ENCODE peak calls at places on chromosomes 13 and 19, in seven cellular contexts. One of them, this sample, is unnamed.

GRCh38 chr19:55484571-55485438 is at the start of gene NAT14:
- DNase-seq in RWPE1: peak; percentile 72
- DNase-seq in AG10803: peak; percentile 43
- DNase-seq in nephron progenitor cell: peak; percentile 94
- DNase-seq in fibroblast of mammary gland: no peak
- DNase-seq in suprapubic skin: no peak
- DNase-seq in uterus: peak; percentile 76
- DNase-seq in this sample: peak; percentile 76

GRCh38 chr19:3842948-3843347 is 25.9 kb downstream of the ZFR2 start:
- DNase-seq in RWPE1: no peak
- DNase-seq in AG10803: no peak
- DNase-seq in nephron progenitor cell: no peak
- DNase-seq in fibroblast of mammary gland: no peak
- DNase-seq in suprapubic skin: no peak
- DNase-seq in uterus: no peak
- DNase-seq in this sample: no peak

GRCh38 chr13:26254583-26255102 is 714 bp downstream of the CDK8 start:
- DNase-seq in RWPE1: peak; percentile 36
- DNase-seq in AG10803: peak; percentile 40
- DNase-seq in nephron progenitor cell: peak; percentile 58
- DNase-seq in fibroblast of mammary gland: peak; percentile 23
- DNase-seq in suprapubic skin: peak; percentile 87
- DNase-seq in uterus: peak; percentile 43
- DNase-seq in this sample: peak; percentile 35

GRCh38 chr19:18249834-18250233 is 23.6 kb upstream of the PDE4C start:
- DNase-seq in RWPE1: no peak
- DNase-seq in AG10803: no peak
- DNase-seq in nephron progenitor cell: no peak
- DNase-seq in fibroblast of mammary gland: no peak
- DNase-seq in suprapubic skin: no peak
- DNase-seq in uterus: no peak
- DNase-seq in this sample: no peak

GRCh38 chr13:79779061-79779460 is 298.1 kb downstream of the NDFIP2 start:
- DNase-seq in RWPE1: no peak
- DNase-seq in AG10803: no peak
- DNase-seq in nephron progenitor cell: no peak
- DNase-seq in fibroblast of mammary gland: no peak
- DNase-seq in suprapubic skin: no peak
- DNase-seq in uterus: no peak
- DNase-seq in this sample: no peak

GRCh38 chr19:484494-484893 is 11.8 kb upstream of the MADCAM1 start:
- DNase-seq in RWPE1: no peak
- DNase-seq in AG10803: no peak
- DNase-seq in nephron progenitor cell: no peak
- DNase-seq in fibroblast of mammary gland: no peak
- DNase-seq in suprapubic skin: no peak
- DNase-seq in uterus: no peak
- DNase-seq in this sample: no peak

GRCh38 chr13:103291226-103291625 is 225.0 kb upstream of the SLC10A2 start:
- DNase-seq in RWPE1: no peak
- DNase-seq in AG10803: no peak
- DNase-seq in nephron progenitor cell: no peak
- DNase-seq in fibroblast of mammary gland: no peak
- DNase-seq in suprapubic skin: no peak
- DNase-seq in uterus: no peak
- DNase-seq in this sample: no peak

GRCh38 chr13:28636677-28637317 is 22.1 kb upstream of the POMP start:
- DNase-seq in RWPE1: peak; percentile 45
- DNase-seq in AG10803: peak; percentile 74
- DNase-seq in nephron progenitor cell: peak; percentile 49
- DNase-seq in fibroblast of mammary gland: peak; percentile 80
- DNase-seq in suprapubic skin: no peak
- DNase-seq in uterus: no peak
- DNase-seq in this sample: peak; percentile 31

GRCh38 chr19:3178377-3178972 is at the start of gene S1PR4:
- DNase-seq in RWPE1: no peak
- DNase-seq in AG10803: no peak
- DNase-seq in nephron progenitor cell: no peak
- DNase-seq in fibroblast of mammary gland: no peak
- DNase-seq in suprapubic skin: peak; percentile 78
- DNase-seq in uterus: no peak
- DNase-seq in this sample: no peak

GRCh38 chr13:74026753-74027152 is 107.5 kb downstream of the KLF12 start:
- DNase-seq in RWPE1: peak; percentile 9
- DNase-seq in AG10803: no peak
- DNase-seq in nephron progenitor cell: peak; percentile 5
- DNase-seq in fibroblast of mammary gland: no peak
- DNase-seq in suprapubic skin: no peak
- DNase-seq in uterus: no peak
- DNase-seq in this sample: no peak

GRCh38 chr19:38666662-38667448 is 19.4 kb downstream of the ACTN4 start:
- DNase-seq in RWPE1: no peak
- DNase-seq in AG10803: peak; percentile 87
- DNase-seq in nephron progenitor cell: no peak
- DNase-seq in fibroblast of mammary gland: peak; percentile 84
- DNase-seq in suprapubic skin: no peak
- DNase-seq in uterus: no peak
- DNase-seq in this sample: no peak

GRCh38 chr19:14775855-14776254 is 2.5 kb downstream of the ADGRE2 start:
- DNase-seq in RWPE1: no peak
- DNase-seq in AG10803: no peak
- DNase-seq in nephron progenitor cell: no peak
- DNase-seq in fibroblast of mammary gland: no peak
- DNase-seq in suprapubic skin: peak; percentile 78
- DNase-seq in uterus: no peak
- DNase-seq in this sample: no peak

GRCh38 chr19:2974342-2974932 is 2.9 kb upstream of the TLE6 start:
- DNase-seq in RWPE1: no peak
- DNase-seq in AG10803: no peak
- DNase-seq in nephron progenitor cell: no peak
- DNase-seq in fibroblast of mammary gland: peak; percentile 36
- DNase-seq in suprapubic skin: no peak
- DNase-seq in uterus: peak; percentile 71
- DNase-seq in this sample: no peak

GRCh38 chr19:39845621-39846175 is 481 bp downstream of the FBL start:
- DNase-seq in RWPE1: peak; percentile 54
- DNase-seq in AG10803: peak; percentile 15
- DNase-seq in nephron progenitor cell: peak; percentile 31
- DNase-seq in fibroblast of mammary gland: no peak
- DNase-seq in suprapubic skin: no peak
- DNase-seq in uterus: no peak
- DNase-seq in this sample: no peak

GRCh38 chr19:41967056-41967783 is 8.1 kb upstream of the RABAC1 start:
- DNase-seq in RWPE1: no peak
- DNase-seq in AG10803: no peak
- DNase-seq in nephron progenitor cell: no peak
- DNase-seq in fibroblast of mammary gland: no peak
- DNase-seq in suprapubic skin: no peak
- DNase-seq in uterus: no peak
- DNase-seq in this sample: no peak

GRCh38 chr13:106762711-106763110 is 194.8 kb upstream of the ARGLU1 start:
- DNase-seq in RWPE1: peak; percentile 3
- DNase-seq in AG10803: no peak
- DNase-seq in nephron progenitor cell: no peak
- DNase-seq in fibroblast of mammary gland: no peak
- DNase-seq in suprapubic skin: no peak
- DNase-seq in uterus: no peak
- DNase-seq in this sample: no peak

GRCh38 chr19:1575323-1576241 is 7.5 kb upstream of the MEX3D start:
- DNase-seq in RWPE1: no peak
- DNase-seq in AG10803: no peak
- DNase-seq in nephron progenitor cell: no peak
- DNase-seq in fibroblast of mammary gland: no peak
- DNase-seq in suprapubic skin: no peak
- DNase-seq in uterus: no peak
- DNase-seq in this sample: no peak

GRCh38 chr13:89238496-89238895 is 1567.3 kb downstream of the SLITRK5 start:
- DNase-seq in RWPE1: no peak
- DNase-seq in AG10803: no peak
- DNase-seq in nephron progenitor cell: no peak
- DNase-seq in fibroblast of mammary gland: no peak
- DNase-seq in suprapubic skin: no peak
- DNase-seq in uterus: no peak
- DNase-seq in this sample: no peak

GRCh38 chr13:27442797-27443196 is 7.6 kb downstream of the MTIF3 start:
- DNase-seq in RWPE1: no peak
- DNase-seq in AG10803: no peak
- DNase-seq in nephron progenitor cell: no peak
- DNase-seq in fibroblast of mammary gland: no peak
- DNase-seq in suprapubic skin: no peak
- DNase-seq in uterus: no peak
- DNase-seq in this sample: no peak
- TF ChIP-seq CTCF in RWPE1: no peak
- TF ChIP-seq CTCF in AG10803: no peak
- TF ChIP-seq CTCF in nephron progenitor cell: no peak
- TF ChIP-seq CTCF in fibroblast of mammary gland: no peak
- TF ChIP-seq CTCF in suprapubic skin: no peak
- TF ChIP-seq CTCF in uterus: no peak
- TF ChIP-seq CTCF in this sample: no peak

DNA sequence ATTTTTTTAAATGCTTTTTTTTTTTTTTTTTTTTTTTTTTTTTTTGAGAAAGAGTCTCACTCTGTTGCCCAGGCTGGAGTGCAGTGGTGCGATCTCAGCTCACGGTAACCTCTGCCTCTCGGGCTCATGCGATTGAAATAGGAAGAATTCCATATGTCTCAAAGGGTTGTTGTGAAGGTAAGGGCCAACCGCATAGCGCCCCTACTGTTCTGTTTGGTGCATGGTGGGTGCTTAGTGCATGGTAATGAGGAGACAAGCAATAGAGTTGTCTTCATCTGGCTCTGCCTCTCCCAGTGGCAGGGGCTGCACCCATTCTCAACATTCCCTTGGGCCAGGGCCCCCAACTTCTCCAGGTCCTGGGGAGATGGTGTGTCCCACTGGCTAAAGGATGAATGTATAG is 68.7 kb downstream of the RASL11A start:
- DNase-seq in RWPE1: peak; percentile 41
- DNase-seq in AG10803: peak; percentile 35
- DNase-seq in nephron progenitor cell: peak; percentile 30
- DNase-seq in fibroblast of mammary gland: peak; percentile 54
- DNase-seq in suprapubic skin: no peak
- DNase-seq in uterus: no peak
- DNase-seq in this sample: no peak
- TF ChIP-seq CTCF in RWPE1: peak; percentile 33
- TF ChIP-seq CTCF in AG10803: peak; percentile 66
- TF ChIP-seq CTCF in nephron progenitor cell: peak; percentile 18
- TF ChIP-seq CTCF in fibroblast of mammary gland: peak; percentile 73
- TF ChIP-seq CTCF in suprapubic skin: no peak
- TF ChIP-seq CTCF in uterus: no peak
- TF ChIP-seq CTCF in this sample: peak; percentile 56

GRCh38 chr13:31543190-31543589 is 196.1 kb upstream of the RXFP2 start:
- DNase-seq in RWPE1: no peak
- DNase-seq in AG10803: no peak
- DNase-seq in nephron progenitor cell: no peak
- DNase-seq in fibroblast of mammary gland: no peak
- DNase-seq in suprapubic skin: no peak
- DNase-seq in uterus: no peak
- DNase-seq in this sample: no peak

GRCh38 chr13:31540316-31540715 is 199.0 kb upstream of the RXFP2 start:
- DNase-seq in RWPE1: no peak
- DNase-seq in AG10803: no peak
- DNase-seq in nephron progenitor cell: no peak
- DNase-seq in fibroblast of mammary gland: peak; percentile 10
- DNase-seq in suprapubic skin: no peak
- DNase-seq in uterus: no peak
- DNase-seq in this sample: no peak

DNA sequence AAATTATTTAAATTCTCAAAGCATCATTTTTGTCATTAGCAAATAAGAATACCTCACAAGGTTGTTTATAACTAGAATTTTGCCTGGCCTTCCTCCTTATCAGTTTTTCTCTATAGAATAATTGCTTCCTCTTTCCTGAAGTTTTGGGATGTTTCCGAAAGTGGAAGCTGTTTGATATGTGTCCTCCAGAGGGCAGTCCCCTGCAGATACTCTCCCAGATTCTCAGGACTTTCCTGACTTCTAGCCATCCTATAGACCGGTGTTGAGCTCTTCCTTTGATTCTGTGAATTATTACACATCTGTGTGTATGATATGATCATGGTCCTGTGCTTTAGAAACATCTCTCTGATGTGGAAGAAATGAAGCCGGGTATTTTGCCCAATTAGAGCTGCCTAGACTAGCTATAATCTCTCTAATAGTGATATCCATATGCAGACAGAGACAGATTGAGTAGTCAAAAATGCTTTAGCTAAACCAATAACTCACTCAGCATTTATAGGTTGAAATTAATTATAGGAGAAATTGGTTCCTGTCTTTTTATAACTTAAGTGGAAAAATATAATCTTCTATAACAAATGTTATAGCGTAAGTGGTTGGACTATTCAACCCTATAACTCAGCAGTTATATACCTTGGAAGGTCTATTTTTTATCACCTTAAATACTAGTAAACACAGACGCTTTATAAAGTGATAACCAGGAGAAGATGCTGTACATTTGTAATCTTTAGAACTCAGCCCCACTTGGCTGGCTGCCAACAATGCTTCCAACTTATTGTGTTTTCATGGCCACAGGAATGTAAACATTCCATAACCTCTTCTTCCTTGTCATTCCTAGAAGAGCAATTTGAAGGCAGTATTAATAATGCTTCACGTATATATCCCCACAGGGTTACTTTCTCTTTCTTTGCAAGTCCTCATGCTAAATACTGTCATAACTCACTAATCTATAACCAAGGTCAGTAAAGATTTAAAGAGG is 201.0 kb upstream of the RXFP2 start:
- DNase-seq in RWPE1: peak; percentile 28
- DNase-seq in AG10803: peak; percentile 52
- DNase-seq in nephron progenitor cell: no peak
- DNase-seq in fibroblast of mammary gland: peak; percentile 68
- DNase-seq in suprapubic skin: no peak
- DNase-seq in uterus: no peak
- DNase-seq in this sample: no peak
- TF ChIP-seq CTCF in RWPE1: peak; percentile 41
- TF ChIP-seq CTCF in AG10803: peak; percentile 91
- TF ChIP-seq CTCF in nephron progenitor cell: peak; percentile 52
- TF ChIP-seq CTCF in fibroblast of mammary gland: peak; percentile 87
- TF ChIP-seq CTCF in suprapubic skin: no peak
- TF ChIP-seq CTCF in uterus: no peak
- TF ChIP-seq CTCF in this sample: peak; percentile 75

GRCh38 chr13:77719128-77719527 is 21.6 kb downstream of the SLAIN1 start:
- DNase-seq in RWPE1: no peak
- DNase-seq in AG10803: no peak
- DNase-seq in nephron progenitor cell: no peak
- DNase-seq in fibroblast of mammary gland: no peak
- DNase-seq in suprapubic skin: no peak
- DNase-seq in uterus: no peak
- DNase-seq in this sample: no peak

GRCh38 chr13:77717508-77717907 is 20.0 kb downstream of the SLAIN1 start:
- DNase-seq in RWPE1: no peak
- DNase-seq in AG10803: no peak
- DNase-seq in nephron progenitor cell: no peak
- DNase-seq in fibroblast of mammary gland: no peak
- DNase-seq in suprapubic skin: no peak
- DNase-seq in uterus: no peak
- DNase-seq in this sample: no peak

GRCh38 chr13:77724092-77724491 is 26.6 kb downstream of the SLAIN1 start:
- DNase-seq in RWPE1: no peak
- DNase-seq in AG10803: no peak
- DNase-seq in nephron progenitor cell: no peak
- DNase-seq in fibroblast of mammary gland: no peak
- DNase-seq in suprapubic skin: no peak
- DNase-seq in uterus: no peak
- DNase-seq in this sample: no peak

GRCh38 chr13:77715233-77715891 is 17.9 kb downstream of the SLAIN1 start:
- DNase-seq in RWPE1: no peak
- DNase-seq in AG10803: no peak
- DNase-seq in nephron progenitor cell: no peak
- DNase-seq in fibroblast of mammary gland: no peak
- DNase-seq in suprapubic skin: no peak
- DNase-seq in uterus: no peak
- DNase-seq in this sample: no peak

GRCh38 chr13:77720988-77721387 is 23.5 kb downstream of the SLAIN1 start:
- DNase-seq in RWPE1: no peak
- DNase-seq in AG10803: no peak
- DNase-seq in nephron progenitor cell: no peak
- DNase-seq in fibroblast of mammary gland: no peak
- DNase-seq in suprapubic skin: no peak
- DNase-seq in uterus: no peak
- DNase-seq in this sample: no peak
- TF ChIP-seq CTCF in RWPE1: no peak
- TF ChIP-seq CTCF in AG10803: no peak
- TF ChIP-seq CTCF in nephron progenitor cell: no peak
- TF ChIP-seq CTCF in fibroblast of mammary gland: no peak
- TF ChIP-seq CTCF in suprapubic skin: no peak
- TF ChIP-seq CTCF in uterus: no peak
- TF ChIP-seq CTCF in this sample: no peak

This sample was measured in progenitor cell of endocrine pancreas.